ENCODE peak calls at places on chromosomes 6 and 20, in five cellular contexts. R, O, Y, K and E are unnamed samples.

GRCh38 chr6:169666441-169666840 is 35.4 kb downstream of the WDR27 start:
- DNase-seq in O (no peak), R (no peak), K (no peak), Y (no peak), E (no peak)

GRCh38 chr20:48329676-48330644 is 497.8 kb downstream of the PREX1 start:
- DNase-seq in Y (peak), O (no peak), K (no peak), R (peak), E (peak)

GRCh38 chr6:26092443-26092842 is 5.2 kb downstream of the HFE start:
- DNase-seq in Y (no peak), K (no peak), R (no peak), O (no peak), E (no peak)

GRCh38 chr20:4445331-4445730 is 276.4 kb upstream of the PRND start:
- DNase-seq in K (no peak), O (no peak), R (no peak), Y (no peak), E (no peak)

GRCh38 chr6:129863664-129864063 is 2.5 kb upstream of the TMEM244 start:
- DNase-seq in Y (no peak), O (no peak), R (no peak), K (peak), E (no peak)

GRCh38 chr6:90646936-90647335 is 60.1 kb upstream of the MAP3K7 start:
- DNase-seq in K (no peak), O (no peak), R (no peak), Y (no peak), E (no peak)

GRCh38 chr6:139133272-139133671 is 1.6 kb upstream of the HECA start:
- DNase-seq in O (no peak), K (no peak), R (no peak), Y (no peak), E (peak)

GRCh38 chr20:4041748-4042411 is 26.5 kb upstream of the RNF24 start:
- DNase-seq in O (no peak), R (no peak), K (peak), Y (no peak), E (no peak)

GRCh38 chr6:165086746-165087145 is 222.7 kb downstream of the C6orf118 start:
- DNase-seq in O (no peak), K (no peak), R (no peak), Y (no peak), E (no peak)

GRCh38 chr20:41329435-41330342 is 10.9 kb upstream of the LPIN3 start:
- DNase-seq in K (peak), Y (no peak), O (no peak), R (no peak), E (peak)

GRCh38 chr20:2829376-2829775 is 11.1 kb downstream of the PCED1A start:
- DNase-seq in O (no peak), R (no peak), K (no peak), Y (no peak), E (no peak)

GRCh38 chr6:134551245-134551960 is 233.5 kb upstream of the SGK1 start:
- DNase-seq in Y (no peak), R (no peak), K (no peak), O (no peak), E (no peak)

GRCh38 chr6:117205876-117206275 is 59.5 kb upstream of the VGLL2 start:
- DNase-seq in K (no peak), R (no peak), Y (no peak), O (no peak), E (no peak)

GRCh38 chr6:9699890-9700289 is 715.0 kb downstream of the TFAP2A start:
- DNase-seq in K (no peak), O (no peak), Y (no peak), R (no peak), E (no peak)

GRCh38 chr6:41633235-41633634 is 5.0 kb upstream of the MDFI start:
- DNase-seq in K (no peak), Y (no peak), O (no peak), R (no peak), E (no peak)
- TF ChIP-seq MAX in K (no peak), Y (no peak), O (no peak), R (no peak), E (no peak)

GRCh38 chr6:20441921-20442320 is 40.2 kb downstream of the E2F3 start:
- DNase-seq in R (no peak), K (no peak), Y (no peak), O (no peak), E (peak)
- TF ChIP-seq YY1 in R (no peak), K (no peak), Y (no peak), O (no peak), E (no peak)

GRCh38 chr20:35320396-35321126 is 28.3 kb upstream of the FAM83C start:
- DNase-seq in O (no peak), R (no peak), Y (no peak), K (peak), E (peak)
- TF ChIP-seq MAX in O (no peak), R (no peak), Y (no peak), K (no peak), E (no peak)

GRCh38 chr20:22333885-22334545 is 250.4 kb downstream of the FOXA2 start:
- DNase-seq in O (no peak), Y (peak), R (no peak), K (peak), E (peak)
- TF ChIP-seq YY1 in O (no peak), Y (no peak), R (no peak), K (no peak), E (no peak)

DNA sequence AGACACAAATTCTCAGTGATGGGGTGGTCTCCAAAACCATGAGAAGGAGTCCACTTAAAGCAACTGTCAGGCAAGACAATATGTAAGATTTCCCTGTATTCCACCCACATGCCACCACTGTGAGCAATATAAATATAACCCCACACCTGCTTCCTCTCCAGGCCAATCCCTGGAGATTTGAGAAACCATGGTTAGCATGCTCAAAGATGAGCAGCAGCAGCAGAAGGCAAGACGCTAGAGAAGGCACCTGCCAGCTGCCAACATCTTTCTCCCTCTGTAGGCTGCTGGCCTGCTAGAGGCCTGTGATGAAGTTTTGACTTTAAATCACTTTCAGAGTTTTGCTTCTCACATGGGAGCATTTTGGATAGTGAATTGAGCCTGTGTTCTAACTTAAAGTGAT is 7.9 kb upstream of the SOD2 start:
- DNase-seq in R (no peak), O (no peak), K (no peak), Y (no peak), E (no peak)
- TF ChIP-seq MAX in R (no peak), O (no peak), K (no peak), Y (no peak), E (no peak)

GRCh38 chr20:38320221-38320620 is 16.3 kb downstream of the BPI start:
- DNase-seq in Y (no peak), K (no peak), O (no peak), R (no peak), E (no peak)

GRCh38 chr20:38325167-38325566 is 21.1 kb upstream of the LBP start:
- DNase-seq in O (no peak), K (no peak), Y (no peak), R (no peak), E (no peak)

GRCh38 chr20:38325905-38326304 is 20.4 kb upstream of the LBP start:
- DNase-seq in Y (no peak), K (no peak), R (no peak), O (no peak), E (no peak)

GRCh38 chr20:38324159-38324558 is 20.2 kb downstream of the BPI start:
- DNase-seq in O (no peak), K (no peak), R (no peak), Y (no peak), E (no peak)

DNA sequence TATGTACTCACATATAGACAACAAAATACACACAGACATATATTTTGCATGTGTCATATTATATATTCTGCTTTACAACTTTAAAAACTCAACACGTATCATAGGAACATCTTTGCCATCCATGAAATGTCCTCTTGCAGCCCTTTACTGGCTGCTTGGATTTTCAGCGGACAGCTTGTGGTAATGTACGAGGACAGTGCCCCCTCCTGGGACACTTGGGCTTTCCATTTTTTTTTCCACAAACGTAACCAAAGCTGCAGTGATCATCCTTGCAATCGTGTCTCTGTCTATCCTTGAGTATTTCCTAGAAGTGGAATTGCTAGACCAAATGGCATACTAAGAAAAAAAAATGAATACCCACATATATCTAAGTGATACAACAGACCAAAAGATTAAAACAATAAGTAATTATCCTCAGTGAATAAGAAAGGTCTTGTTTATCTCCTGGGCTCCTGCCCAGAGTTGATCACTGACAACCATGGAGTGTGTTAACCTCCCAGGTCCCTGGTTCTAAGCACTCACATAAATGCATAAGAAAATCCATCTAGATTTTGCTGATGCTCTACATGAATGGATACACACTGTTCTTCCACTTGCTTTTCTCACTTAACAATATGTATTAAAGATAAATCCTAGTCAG is 18.1 kb downstream of the BPI start:
- DNase-seq in R (no peak), O (no peak), K (peak), Y (peak), E (peak)
- TF ChIP-seq YY1 in R (no peak), O (no peak), K (no peak), Y (no peak), E (no peak)

GRCh38 chr6:46465294-46466165 is 25.7 kb downstream of the RCAN2 start:
- DNase-seq in Y (no peak), R (no peak), O (no peak), K (no peak), E (no peak)
- TF ChIP-seq MAX in Y (no peak), R (no peak), O (no peak), K (no peak), E (no peak)

DNA sequence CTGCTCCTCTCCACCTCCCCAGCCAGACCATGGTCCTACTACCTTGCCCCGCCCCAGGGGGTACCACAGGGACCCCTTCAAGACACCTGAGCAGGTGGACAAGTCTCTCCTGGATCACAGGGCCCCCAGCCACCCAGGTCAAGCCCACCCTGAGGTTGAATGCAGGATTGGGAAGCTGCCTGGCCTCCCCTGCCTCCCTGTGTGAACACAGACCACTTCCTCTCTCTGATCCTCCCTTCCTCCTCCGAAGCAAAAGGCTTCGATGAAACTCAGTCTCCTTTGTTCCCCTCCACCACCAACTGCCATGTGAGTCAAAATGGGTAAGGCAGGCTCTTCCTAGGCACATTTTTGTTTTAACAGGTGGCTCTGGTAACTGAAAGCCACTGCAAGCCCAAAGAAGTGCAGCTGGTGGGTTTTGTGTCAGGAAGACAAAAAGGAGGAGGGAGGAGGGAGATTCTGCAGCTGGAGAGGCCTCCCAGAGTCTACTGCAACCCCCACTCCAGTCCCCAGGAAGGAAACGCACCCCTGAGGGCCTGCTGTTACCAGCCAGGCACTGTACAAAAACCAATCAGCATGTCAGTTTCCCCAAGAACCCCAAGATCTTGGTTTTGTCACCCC is 5.4 kb downstream of the ADA start:
- DNase-seq in K (no peak), Y (no peak), O (peak), R (no peak), E (no peak)
- TF ChIP-seq YY1 in K (no peak), Y (no peak), O (no peak), R (no peak), E (no peak)